ENCODE peak calls at places on chromosomes 3 and 15, in eight cellular contexts. E, X, Q, D, H, W, Y and Z are unnamed samples.
A peak's percentile ranks its signal among the peaks of the same experiment; 100 is the strongest.

GRCh38 chr15:39054128-39054732 is 489.6 kb upstream of the RASGRP1 start:
- DNase-seq in E (no peak), X (no peak), Q (no peak), D (no peak), H (peak; percentile 26), W (no peak), Y (no peak), Z (no peak)

GRCh38 chr3:129604942-129605592 is 1.4 kb downstream of the PLXND1 start:
- DNase-seq in E (no peak), X (no peak), Q (no peak), D (no peak), H (no peak), W (no peak), Y (no peak), Z (no peak)

GRCh38 chr15:40471105-40471777 is 457 bp downstream of the CHST14 start:
- DNase-seq in E (no peak), X (no peak), Q (no peak), D (no peak), H (no peak), W (no peak), Y (no peak), Z (no peak)

GRCh38 chr3:128456776-128457715 is 9.6 kb downstream of the DNAJB8 start:
- DNase-seq in E (no peak), X (no peak), Q (no peak), D (no peak), H (no peak), W (no peak), Y (no peak), Z (no peak)

GRCh38 chr3:100560426-100560825 is 49.0 kb upstream of the ADGRG7 start:
- DNase-seq in E (no peak), X (no peak), Q (no peak), D (no peak), H (no peak), W (no peak), Y (no peak), Z (no peak)

GRCh38 chr3:112376413-112376812 is 43.5 kb downstream of the CD200 start:
- DNase-seq in E (no peak), X (no peak), Q (no peak), D (no peak), H (peak; percentile 78), W (no peak), Y (no peak), Z (no peak)

GRCh38 chr3:118231578-118231977 is 803.1 kb downstream of the IGSF11 start:
- DNase-seq in E (no peak), X (no peak), Q (no peak), D (no peak), H (no peak), W (no peak), Y (no peak), Z (no peak)

GRCh38 chr3:191499307-191500125 is 38.6 kb downstream of the PYDC2 start:
- DNase-seq in E (no peak), X (no peak), Q (peak; percentile 18), D (peak; percentile 30), H (peak; percentile 37), W (no peak), Y (peak; percentile 16), Z (no peak)

GRCh38 chr3:42118762-42119361 is 27.7 kb downstream of the TRAK1 start:
- DNase-seq in E (no peak), X (no peak), Q (no peak), D (no peak), H (peak; percentile 43), W (no peak), Y (peak; percentile 53), Z (no peak)

GRCh38 chr15:83404143-83404542 is 43.0 kb upstream of the SH3GL3 start:
- DNase-seq in E (no peak), X (no peak), Q (no peak), D (no peak), H (no peak), W (no peak), Y (no peak), Z (no peak)

GRCh38 chr15:80202641-80203360 is 49.2 kb downstream of the CTXND1 start:
- DNase-seq in E (no peak), X (no peak), Q (no peak), D (no peak), H (no peak), W (no peak), Y (peak; percentile 22), Z (no peak)

GRCh38 chr3:123385981-123386380 is 62.9 kb downstream of the ADCY5 start:
- DNase-seq in E (peak; percentile 10), X (no peak), Q (no peak), D (peak; percentile 69), H (no peak), W (no peak), Y (peak; percentile 55), Z (no peak)

GRCh38 chr3:24270204-24270671 is 224.4 kb downstream of the THRB start:
- DNase-seq in E (no peak), X (no peak), Q (no peak), D (no peak), H (no peak), W (no peak), Y (no peak), Z (no peak)